ENCODE peak calls at places on chromosomes 3 and 15, in five cellular contexts. M, L, S, R and J are unnamed samples. For H3K27me3, the result is how much of the 10 kb centered on the place peaks cover.

GRCh38 chr3:159513867-159514380 is 474.7 kb upstream of the IL12A start:
- DNase-seq in M (no peak), L (no peak), S (no peak), R (no peak), J (no peak)

GRCh38 chr3:187968883-187969580 is 184.9 kb upstream of the LPP start:
- DNase-seq in M (peak), L (no peak), S (peak), R (no peak), J (no peak)

GRCh38 chr15:42182976-42183375 is 25.1 kb downstream of the VPS39 start:
- DNase-seq in M (no peak), L (no peak), S (no peak), R (no peak), J (no peak)

GRCh38 chr15:57914350-57915055 is 151.0 kb downstream of the ALDH1A2 start:
- DNase-seq in M (no peak), L (peak), S (no peak), R (no peak), J (no peak)

GRCh38 chr3:39362177-39362576 is 21.0 kb upstream of the SLC25A38 start:
- DNase-seq in M (no peak), L (no peak), S (no peak), R (peak), J (no peak)

GRCh38 chr3:21138085-21138484 is 612.9 kb downstream of the ZNF385D start:
- DNase-seq in M (no peak), L (no peak), S (no peak), R (no peak), J (no peak)

GRCh38 chr15:36953346-36953745 is 147.0 kb downstream of the MEIS2 start:
- DNase-seq in M (no peak), L (no peak), S (no peak), R (no peak), J (no peak)

GRCh38 chr15:89051875-89052274 is 36.4 kb upstream of the ABHD2 start:
- DNase-seq in M (no peak), L (no peak), S (peak), R (no peak), J (no peak)

GRCh38 chr15:29269485-29270168 is at the start of gene NSMCE3:
- DNase-seq in M (peak), L (peak), S (peak), R (peak), J (peak)

GRCh38 chr15:33027636-33028035 is 166.9 kb downstream of the FMN1 start:
- DNase-seq in M (no peak), L (no peak), S (no peak), R (no peak), J (no peak)

GRCh38 chr3:108218811-108219210 is 3.4 kb downstream of the IFT57 start:
- DNase-seq in M (no peak), L (no peak), S (no peak), R (no peak), J (no peak)

GRCh38 chr15:38477637-38478036 is 23.7 kb downstream of the FAM98B start:
- DNase-seq in M (no peak), L (no peak), S (no peak), R (no peak), J (no peak)

GRCh38 chr3:40780341-40780800 is 255.6 kb downstream of the ZNF621 start:
- DNase-seq in M (peak), L (peak), S (peak), R (peak), J (no peak)

GRCh38 chr3:111246967-111247760 is 175.5 kb downstream of the NECTIN3 start:
- DNase-seq in M (peak), L (no peak), S (peak), R (no peak), J (no peak)

GRCh38 chr15:25090073-25090733 is 135.4 kb downstream of the SNRPN start:
- DNase-seq in M (no peak), L (no peak), S (no peak), R (no peak), J (no peak)

GRCh38 chr3:100257601-100258000 is 3.2 kb upstream of the TBC1D23 start:
- DNase-seq in M (no peak), L (no peak), S (no peak), R (no peak), J (no peak)

GRCh38 chr3:100263583-100263982 is 2.8 kb downstream of the TBC1D23 start:
- DNase-seq in M (peak), L (no peak), S (no peak), R (no peak), J (no peak)

GRCh38 chr3:100260081-100260684 is 609 bp upstream of the TBC1D23 start:
- DNase-seq in M (peak), L (peak), S (no peak), R (no peak), J (no peak)

GRCh38 chr3:100261481-100261903 is 700 bp downstream of the TBC1D23 start:
- DNase-seq in M (no peak), L (no peak), S (peak), R (no peak), J (no peak)

GRCh38 chr3:100260685-100261480 is at the start of gene TBC1D23:
- DNase-seq in M (peak), L (peak), S (peak), R (peak), J (peak)
- H3K27me3 ChIP-seq in M (under half), L (under half), S (under half), R (under half), J (under half)

DNA sequence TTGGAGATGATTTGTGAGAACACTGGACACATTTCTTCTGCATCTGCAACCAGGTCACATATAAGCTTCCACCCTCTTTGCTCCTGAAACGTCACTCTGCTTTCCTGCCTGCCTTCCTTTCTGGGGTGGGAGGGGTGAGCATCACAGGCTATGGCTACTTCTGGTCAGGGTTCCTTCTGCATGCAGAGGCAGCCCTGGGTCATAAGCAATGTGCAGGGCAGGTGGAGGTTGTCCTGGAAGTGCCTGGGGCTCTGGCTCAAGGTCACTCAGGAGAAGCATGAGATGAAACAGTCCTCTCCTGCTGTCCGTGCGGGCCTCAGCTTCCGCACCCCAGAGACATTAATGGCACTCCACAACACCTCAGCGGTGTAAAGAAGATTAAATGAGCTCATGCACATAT is 15.1 kb downstream of the SLC6A20 start:
- DNase-seq in M (no peak), L (no peak), S (no peak), R (peak), J (peak)
- H3K27me3 ChIP-seq in M (under half), L (under half), S (under half), R (under half), J (under half)

GRCh38 chr15:90338483-90338980 is 13.6 kb upstream of the ZNF774 start:
- DNase-seq in M (no peak), L (no peak), S (no peak), R (no peak), J (no peak)
- H3K27me3 ChIP-seq in M (under half), L (under half), S (under half), R (under half), J (under half)

DNA sequence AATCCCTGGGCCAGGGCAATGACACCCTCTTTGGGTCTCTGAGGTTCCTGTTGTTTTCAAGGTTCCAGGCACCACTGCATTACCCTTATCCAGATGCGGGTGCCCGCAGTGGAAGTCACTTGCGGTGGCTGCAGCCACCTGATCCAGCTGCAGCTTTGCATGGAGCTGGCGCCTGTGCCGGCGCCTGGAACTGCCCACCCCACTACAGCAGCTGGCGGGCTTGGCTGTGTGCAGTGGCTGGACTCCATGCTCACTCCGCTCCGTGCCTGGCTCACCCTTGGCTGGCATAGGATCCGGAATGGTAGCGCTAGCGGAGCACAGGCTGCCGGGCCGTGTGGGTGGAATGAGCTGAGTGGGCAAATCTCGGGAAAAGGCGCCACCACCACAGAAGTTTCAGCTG is 832.6 kb upstream of the CADM2 start:
- DNase-seq in M (no peak), L (peak), S (no peak), R (no peak), J (no peak)
- H3K27me3 ChIP-seq in M (under half), L (under half), S (under half), R (under half), J (under half)

GRCh38 chr3:44795197-44795596 is 33.6 kb downstream of the KIF15 start:
- DNase-seq in M (no peak), L (no peak), S (peak), R (no peak), J (no peak)
- H3K27me3 ChIP-seq in M (under half), L (under half), S (under half), R (under half), J (under half)

DNA sequence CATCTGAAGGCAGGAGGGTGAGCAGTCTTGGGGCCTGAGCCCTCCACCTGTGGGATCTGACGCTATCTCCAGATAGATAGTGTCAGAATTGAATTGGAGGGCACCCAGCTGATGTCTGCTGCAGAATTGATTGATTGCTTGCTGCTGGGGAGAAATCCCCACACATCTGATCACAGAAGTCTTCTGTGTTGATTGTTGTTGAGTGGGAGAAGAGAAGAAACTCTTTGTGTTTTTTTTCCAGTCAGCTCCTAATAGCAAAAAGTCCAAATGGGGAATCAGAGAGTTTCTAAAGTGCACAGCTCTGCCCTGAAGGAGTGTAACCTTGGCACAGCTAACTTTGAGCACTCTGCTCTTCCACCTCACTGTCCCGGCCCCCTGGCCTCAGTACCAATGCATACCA is 66.1 kb downstream of the RAB11A start:
- DNase-seq in M (no peak), L (no peak), S (no peak), R (no peak), J (no peak)
- H3K27me3 ChIP-seq in M (under half), L (under half), S (under half), R (under half), J (under half)

GRCh38 chr15:101803676-101804075 is 367 bp downstream of the OR4F6 start:
- DNase-seq in M (no peak), L (no peak), S (no peak), R (no peak), J (no peak)

GRCh38 chr15:101803209-101803608 is at the start of gene OR4F6:
- DNase-seq in M (no peak), L (no peak), S (no peak), R (no peak), J (no peak)

GRCh38 chr15:101799665-101800064 is 3.6 kb upstream of the OR4F6 start:
- DNase-seq in M (no peak), L (no peak), S (no peak), R (no peak), J (no peak)

GRCh38 chr15:101804375-101804774 is 1.1 kb downstream of the OR4F6 start:
- DNase-seq in M (no peak), L (no peak), S (no peak), R (no peak), J (no peak)

GRCh38 chr15:101801048-101801447 is 2.3 kb upstream of the OR4F6 start:
- DNase-seq in M (no peak), L (no peak), S (no peak), R (no peak), J (no peak)
- H3K27me3 ChIP-seq in M (under half), L (under half), S (under half), R (under half), J (under half)